ENCODE peak calls at places on chromosomes 16 and 17, in five cellular contexts. X is body of pancreas, Q is Karpas-422, B is A549, I is lower lobe of right lung. G is an unnamed sample.
A peak's percentile ranks its signal among the peaks of the same experiment; 100 is the strongest.

GRCh38 chr17:78128616-78129384 is at the start of gene TMC6:
- DNase-seq in X (peak; percentile 82), Q (peak; percentile 94), B (peak; percentile 74), I (peak; percentile 85), G (peak; percentile 57)

GRCh38 chr17:15740570-15741120 is 8.6 kb downstream of the TBC1D26 start:
- DNase-seq in X (no peak), Q (no peak), B (no peak), I (no peak), G (no peak)

GRCh38 chr16:539901-540530 is 12.5 kb downstream of the CAPN15 start:
- DNase-seq in X (no peak), Q (no peak), B (no peak), I (no peak), G (no peak)

GRCh38 chr17:35448899-35449227 is 297 bp upstream of the SLFN13 start:
- DNase-seq in X (no peak), Q (no peak), B (no peak), I (no peak), G (no peak)

GRCh38 chr16:88013091-88013609 is 61.9 kb downstream of the BANP start:
- DNase-seq in X (no peak), Q (no peak), B (no peak), I (peak; percentile 71), G (no peak)

GRCh38 chr16:80105160-80105559 is 435.6 kb upstream of the DYNLRB2 start:
- DNase-seq in X (no peak), Q (no peak), B (no peak), I (no peak), G (no peak)

GRCh38 chr17:75843577-75844529 is at the start of gene UNC13D:
- DNase-seq in X (peak; percentile 45), Q (peak; percentile 80), B (no peak), I (peak; percentile 79), G (peak; percentile 77)

GRCh38 chr16:48907906-48908634 is 298.1 kb upstream of the N4BP1 start:
- DNase-seq in X (no peak), Q (no peak), B (no peak), I (no peak), G (no peak)

GRCh38 chr16:53816211-53816610 is 112.3 kb downstream of the FTO start:
- DNase-seq in X (no peak), Q (no peak), B (no peak), I (no peak), G (no peak)

GRCh38 chr17:78192616-78193015 is 5.5 kb downstream of the AFMID start:
- DNase-seq in X (no peak), Q (peak; percentile 92), B (no peak), I (no peak), G (no peak)

GRCh38 chr16:25141648-25142047 is 30.1 kb downstream of the LCMT1 start:
- DNase-seq in X (peak; percentile 10), Q (no peak), B (no peak), I (no peak), G (no peak)

GRCh38 chr16:49952386-49952785 is 72.6 kb upstream of the CNEP1R1 start:
- DNase-seq in X (no peak), Q (no peak), B (no peak), I (no peak), G (no peak)

GRCh38 chr16:87780385-87780989 is 14.7 kb upstream of the KLHDC4 start:
- DNase-seq in X (peak; percentile 75), Q (peak; percentile 79), B (no peak), I (peak; percentile 81), G (no peak)

GRCh38 chr17:42402121-42402516 is 13.9 kb upstream of the STAT3 start:
- DNase-seq in X (no peak), Q (no peak), B (no peak), I (no peak), G (no peak)

GRCh38 chr16:76780556-76780955 is 410.4 kb upstream of the MON1B start:
- DNase-seq in X (no peak), Q (no peak), B (no peak), I (no peak), G (no peak)

GRCh38 chr17:51185763-51186332 is 19.6 kb downstream of the NME2 start:
- DNase-seq in X (no peak), Q (no peak), B (no peak), I (no peak), G (no peak)

GRCh38 chr16:1048442-1049112 is 24.0 kb upstream of the SSTR5 start:
- DNase-seq in X (peak; percentile 53), Q (peak; percentile 71), B (peak; percentile 69), I (no peak), G (peak; percentile 93)

GRCh38 chr17:44043326-44043725 is 23.1 kb downstream of the LSM12 start:
- DNase-seq in X (no peak), Q (no peak), B (no peak), I (peak; percentile 59), G (no peak)

GRCh38 chr16:88381820-88382451 is 823 bp upstream of the ZNF469 start:
- DNase-seq in X (no peak), Q (no peak), B (no peak), I (peak; percentile 77), G (peak; percentile 54)

GRCh38 chr17:47649972-47650524 is 329 bp downstream of the KPNB1 start:
- DNase-seq in X (no peak), Q (peak; percentile 87), B (peak; percentile 53), I (no peak), G (no peak)

GRCh38 chr17:62717589-62718342 is 90.3 kb downstream of the MRC2 start:
- DNase-seq in X (no peak), Q (no peak), B (no peak), I (no peak), G (no peak)

GRCh38 chr16:69888005-69888560 is 63.1 kb upstream of the CLEC18A start:
- DNase-seq in X (no peak), Q (peak; percentile 69), B (no peak), I (no peak), G (no peak)

GRCh38 chr16:17970816-17971291 is 365.7 kb downstream of the NPIPA8 start:
- DNase-seq in X (peak; percentile 24), Q (peak; percentile 51), B (no peak), I (no peak), G (no peak)

GRCh38 chr16:576823-577201 is 7.0 kb downstream of the PIGQ start:
- DNase-seq in X (no peak), Q (peak; percentile 52), B (no peak), I (no peak), G (no peak)

GRCh38 chr17:73201215-73202069 is 8.6 kb downstream of the COG1 start:
- DNase-seq in X (no peak), Q (no peak), B (no peak), I (no peak), G (no peak)

GRCh38 chr17:55172612-55173011 is 92.1 kb upstream of the HLF start:
- DNase-seq in X (no peak), Q (no peak), B (no peak), I (no peak), G (no peak)

GRCh38 chr17:41492771-41493170 is 3.1 kb upstream of the KRT36 start:
- DNase-seq in X (no peak), Q (no peak), B (no peak), I (no peak), G (no peak)

GRCh38 chr16:23434380-23434779 is 18.6 kb downstream of the COG7 start:
- DNase-seq in X (peak; percentile 39), Q (peak; percentile 87), B (peak; percentile 33), I (no peak), G (no peak)

DNA sequence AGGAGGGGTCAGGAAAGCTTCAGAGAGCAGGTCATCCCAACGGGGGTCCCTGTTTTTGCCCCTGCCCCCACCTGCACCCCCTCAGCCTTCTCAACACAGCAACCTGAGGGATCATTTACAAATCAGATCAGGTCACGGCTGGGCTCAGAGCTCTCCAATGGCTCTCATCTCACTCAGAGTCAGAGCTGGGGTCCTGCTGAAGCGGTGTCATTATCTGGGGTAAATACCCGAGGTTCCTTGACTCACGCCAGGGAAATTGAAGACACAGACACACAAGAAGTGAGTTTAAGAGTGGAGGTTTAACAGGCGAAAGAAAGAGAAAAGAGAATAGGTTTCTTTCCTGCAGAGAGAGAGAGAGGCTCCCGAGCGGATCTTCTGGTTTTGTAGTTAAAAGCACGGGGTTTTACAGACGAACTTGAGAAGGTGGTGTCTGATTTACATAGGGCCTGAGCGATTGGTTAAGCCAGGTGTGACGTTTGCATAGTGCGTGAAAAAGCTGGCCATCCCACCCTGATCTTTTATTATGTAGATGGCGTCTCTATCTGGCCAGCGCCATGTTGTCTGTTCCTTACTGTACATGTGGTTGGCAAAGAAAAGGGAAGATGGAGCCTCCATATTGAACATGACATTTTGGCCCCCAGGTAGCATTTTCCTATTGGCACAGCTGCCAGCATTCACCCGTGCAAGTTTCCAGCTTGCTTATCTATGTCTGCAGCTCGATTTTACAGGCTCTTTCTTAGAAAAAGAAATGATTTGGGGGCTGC is 51.4 kb downstream of the WSB1 start:
- DNase-seq in X (peak; percentile 82), Q (no peak), B (no peak), I (no peak), G (no peak)
- H3K4me1 ChIP-seq in X (peaks cover 20% of the 10 kb centered on the region), Q (peaks cover 72% of the 10 kb centered on the region), B (peaks cover 20% of the 10 kb centered on the region), I (peaks cover 29% of the 10 kb centered on the region), G (peaks cover 9% of the 10 kb centered on the region)

GRCh38 chr16:31694461-31694860 is 166.8 kb downstream of the AHSP start:
- DNase-seq in X (no peak), Q (no peak), B (no peak), I (no peak), G (no peak)

GRCh38 chr16:31697744-31698125 is 170.0 kb downstream of the AHSP start:
- DNase-seq in X (no peak), Q (no peak), B (no peak), I (no peak), G (no peak)

GRCh38 chr16:31693733-31694132 is 166.0 kb downstream of the AHSP start:
- DNase-seq in X (no peak), Q (no peak), B (no peak), I (no peak), G (no peak)

GRCh38 chr16:31696968-31697743 is 169.5 kb downstream of the AHSP start:
- DNase-seq in X (no peak), Q (peak; percentile 71), B (no peak), I (no peak), G (no peak)

GRCh38 chr16:31695667-31696066 is 168.0 kb downstream of the AHSP start:
- DNase-seq in X (no peak), Q (no peak), B (no peak), I (no peak), G (no peak)
- H3K4me3 ChIP-seq in X (no peak overlapping the region), Q (no peak overlapping the region), B (no peak overlapping the region), I (no peak overlapping the region), G (no peak overlapping the region)

GRCh38 chr16:29729116-29729521 is 16.7 kb downstream of the C16orf54 start:
- DNase-seq in X (no peak), Q (no peak), B (peak; percentile 83), I (no peak), G (no peak)

GRCh38 chr16:29726845-29727379 is 18.9 kb downstream of the C16orf54 start:
- DNase-seq in X (no peak), Q (no peak), B (no peak), I (no peak), G (no peak)

GRCh38 chr16:29730649-29731048 is 15.1 kb downstream of the C16orf54 start:
- DNase-seq in X (no peak), Q (no peak), B (no peak), I (no peak), G (no peak)

DNA sequence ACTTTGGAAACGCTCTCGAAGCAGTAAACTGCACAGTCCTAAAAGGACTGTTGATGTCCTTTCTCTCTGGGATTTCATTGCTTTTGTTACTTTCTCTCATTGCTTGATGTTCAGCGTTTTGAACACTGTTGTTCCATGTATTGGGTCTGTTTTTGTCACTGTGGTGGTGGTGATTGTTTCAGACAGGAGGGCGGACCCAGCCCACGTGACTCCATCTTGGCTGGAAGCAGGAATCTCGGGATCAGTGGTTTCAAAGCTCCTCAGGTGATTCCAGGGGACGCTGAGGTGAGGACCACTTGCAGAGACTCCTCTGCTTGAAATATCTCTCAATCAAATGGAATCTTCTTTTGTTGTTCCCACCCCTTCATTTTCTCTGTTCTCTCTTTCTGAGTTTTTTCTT is 18.3 kb downstream of the C16orf54 start:
- DNase-seq in X (no peak), Q (no peak), B (no peak), I (no peak), G (no peak)
- H3K27ac ChIP-seq in X (no peak overlapping the region), Q (no peak overlapping the region), B (no peak overlapping the region), I (no peak overlapping the region), G (no peak overlapping the region)

GRCh38 chr17:82003411-82004381 is 19.0 kb downstream of the CENPX start:
- DNase-seq in X (peak; percentile 37), Q (no peak), B (peak; percentile 95), I (no peak), G (peak; percentile 79)
- H3K4me1 ChIP-seq in X (no peaks in the 10 kb centered on the region), Q (no peaks in the 10 kb centered on the region), B (peaks cover 64% of the 10 kb centered on the region), I (peaks cover 12% of the 10 kb centered on the region), G (no peaks in the 10 kb centered on the region)

G was measured in right cardiac atrium.